ENCODE peak calls at places on chromosomes 13 and 19, in ten cellular contexts. B is A673; M is aorta; L is iris pigment epithelial cell; Y is cerebellar nuclear complex; Z is IMR-90; K is effector memory CD8-positive, alpha-beta T cell; A is AG10803; J is WTC11; G is ascending aorta. E is an unnamed sample.

GRCh38 chr13:46866150-46866549 is 30.7 kb downstream of the HTR2A start:
- DNase-seq in B (peak), M (peak), L (peak), Y (no peak), Z (peak), K (no peak), A (peak), J (peak), G (no peak), E (peak)

GRCh38 chr19:54164369-54165068 is 5.0 kb upstream of the LENG1 start:
- DNase-seq in B (peak), M (peak), L (peak), Y (no peak), Z (peak), K (peak), A (no peak), J (peak), G (peak), E (peak)

GRCh38 chr13:87661471-87661870 is 9.7 kb upstream of the SLITRK5 start:
- DNase-seq in B (peak), M (no peak), L (peak), Y (no peak), Z (peak), K (no peak), A (no peak), J (no peak), G (no peak), E (no peak)

GRCh38 chr19:8526345-8527062 is 12.5 kb upstream of the ZNF414 start:
- DNase-seq in B (peak), M (peak), L (peak), Y (no peak), Z (peak), K (no peak), A (peak), J (peak), G (peak), E (peak)

GRCh38 chr19:45901912-45902650 is at the start of gene MYPOP:
- DNase-seq in B (peak), M (no peak), L (no peak), Y (no peak), Z (no peak), K (no peak), A (no peak), J (no peak), G (no peak), E (peak)

GRCh38 chr13:94713556-94714182 is 1.3 kb upstream of the SOX21 start:
- DNase-seq in B (no peak), M (no peak), L (no peak), Y (no peak), Z (no peak), K (no peak), A (no peak), J (no peak), G (no peak), E (no peak)

GRCh38 chr19:1069009-1069779 is 2.2 kb downstream of the ARHGAP45 start:
- DNase-seq in B (no peak), M (peak), L (no peak), Y (no peak), Z (no peak), K (peak), A (no peak), J (no peak), G (peak), E (no peak)

GRCh38 chr13:77310579-77311279 is 16.2 kb downstream of the MYCBP2 start:
- DNase-seq in B (no peak), M (no peak), L (no peak), Y (no peak), Z (no peak), K (no peak), A (no peak), J (no peak), G (no peak), E (no peak)

E was measured in mesendoderm.